ENCODE peak calls at places on chromosome 10, in seven cellular contexts. One of them, this sample, is unnamed.
A peak's percentile ranks its signal among the peaks of the same experiment; 100 is the strongest.

GRCh38 chr10:36504752-36505151 is 620.6 kb upstream of the ANKRD30A start:
- DNase-seq in ovary: no peak
- DNase-seq in A673: peak; percentile 48
- DNase-seq in ELR: no peak
- DNase-seq in RWPE1: no peak
- DNase-seq in HEK293T: no peak
- DNase-seq in iPS DF 19.7: no peak
- DNase-seq in this sample: peak; percentile 7

GRCh38 chr10:28217848-28218247 is 85.0 kb downstream of the MPP7 start:
- DNase-seq in ovary: no peak
- DNase-seq in A673: peak; percentile 29
- DNase-seq in ELR: peak; percentile 80
- DNase-seq in RWPE1: peak; percentile 54
- DNase-seq in HEK293T: no peak
- DNase-seq in iPS DF 19.7: no peak
- DNase-seq in this sample: peak; percentile 54

GRCh38 chr10:5092848-5093790 is 1.1 kb upstream of the AKR1C3 start:
- DNase-seq in ovary: no peak
- DNase-seq in A673: no peak
- DNase-seq in ELR: no peak
- DNase-seq in RWPE1: no peak
- DNase-seq in HEK293T: no peak
- DNase-seq in iPS DF 19.7: no peak
- DNase-seq in this sample: no peak

GRCh38 chr10:103175580-103176285 is 17.3 kb downstream of the NT5C2 start:
- DNase-seq in ovary: no peak
- DNase-seq in A673: no peak
- DNase-seq in ELR: no peak
- DNase-seq in RWPE1: no peak
- DNase-seq in HEK293T: no peak
- DNase-seq in iPS DF 19.7: no peak
- DNase-seq in this sample: no peak

GRCh38 chr10:13920031-13920430 is 333.3 kb downstream of the PRPF18 start:
- DNase-seq in ovary: no peak
- DNase-seq in A673: no peak
- DNase-seq in ELR: no peak
- DNase-seq in RWPE1: no peak
- DNase-seq in HEK293T: no peak
- DNase-seq in iPS DF 19.7: no peak
- DNase-seq in this sample: no peak

GRCh38 chr10:47031251-47031952 is 120.2 kb downstream of the PTPN20 start:
- DNase-seq in ovary: no peak
- DNase-seq in A673: peak; percentile 36
- DNase-seq in ELR: peak; percentile 35
- DNase-seq in RWPE1: no peak
- DNase-seq in HEK293T: peak; percentile 42
- DNase-seq in iPS DF 19.7: no peak
- DNase-seq in this sample: no peak

GRCh38 chr10:17607603-17608332 is 9.4 kb downstream of the HACD1 start:
- DNase-seq in ovary: no peak
- DNase-seq in A673: peak; percentile 74
- DNase-seq in ELR: peak; percentile 72
- DNase-seq in RWPE1: peak; percentile 48
- DNase-seq in HEK293T: peak; percentile 50
- DNase-seq in iPS DF 19.7: no peak
- DNase-seq in this sample: peak; percentile 29

GRCh38 chr10:35236739-35237138 is 99.6 kb upstream of the CCNY start:
- DNase-seq in ovary: no peak
- DNase-seq in A673: peak; percentile 66
- DNase-seq in ELR: peak; percentile 49
- DNase-seq in RWPE1: no peak
- DNase-seq in HEK293T: no peak
- DNase-seq in iPS DF 19.7: no peak
- DNase-seq in this sample: no peak

GRCh38 chr10:73493781-73494180 is 2.0 kb downstream of the PPP3CB start:
- DNase-seq in ovary: no peak
- DNase-seq in A673: no peak
- DNase-seq in ELR: peak; percentile 91
- DNase-seq in RWPE1: peak; percentile 57
- DNase-seq in HEK293T: no peak
- DNase-seq in iPS DF 19.7: no peak
- DNase-seq in this sample: peak; percentile 52

GRCh38 chr10:42690449-42691360 is 52.3 kb upstream of the ZNF33B start:
- DNase-seq in ovary: no peak
- DNase-seq in A673: peak; percentile 2
- DNase-seq in ELR: no peak
- DNase-seq in RWPE1: no peak
- DNase-seq in HEK293T: no peak
- DNase-seq in iPS DF 19.7: peak; percentile 74
- DNase-seq in this sample: no peak

GRCh38 chr10:62093863-62094291 is 174.8 kb downstream of the RTKN2 start:
- DNase-seq in ovary: no peak
- DNase-seq in A673: peak; percentile 14
- DNase-seq in ELR: peak; percentile 76
- DNase-seq in RWPE1: peak; percentile 33
- DNase-seq in HEK293T: no peak
- DNase-seq in iPS DF 19.7: no peak
- DNase-seq in this sample: peak; percentile 86

GRCh38 chr10:132904169-132904813 is 38.1 kb downstream of the CFAP46 start:
- DNase-seq in ovary: no peak
- DNase-seq in A673: peak; percentile 64
- DNase-seq in ELR: peak; percentile 56
- DNase-seq in RWPE1: peak; percentile 69
- DNase-seq in HEK293T: peak; percentile 81
- DNase-seq in iPS DF 19.7: no peak
- DNase-seq in this sample: no peak